ENCODE peak calls at places on chromosomes 2 and 18, in four cellular contexts. One of them, this sample, is unnamed.

GRCh38 chr2:212949786-212950185 is 201.6 kb downstream of the IKZF2 start:
- DNase-seq in NCI-H460: no peak
- DNase-seq in NCI-H1092: no peak
- DNase-seq in AG08396: no peak
- DNase-seq in this sample: no peak

GRCh38 chr18:30618567-30618966 is 424.0 kb downstream of the DSC3 start:
- DNase-seq in NCI-H460: no peak
- DNase-seq in NCI-H1092: no peak
- DNase-seq in AG08396: no peak
- DNase-seq in this sample: no peak

GRCh38 chr18:9743200-9744016 is 35.3 kb downstream of the RAB31 start:
- DNase-seq in AG08396: peak; percentile 86
- DNase-seq in NCI-H460: peak; percentile 96
- DNase-seq in NCI-H1092: no peak
- DNase-seq in this sample: peak; percentile 80

GRCh38 chr2:120905298-120905697 is 169.6 kb downstream of the GLI2 start:
- DNase-seq in NCI-H460: no peak
- DNase-seq in NCI-H1092: no peak
- DNase-seq in AG08396: no peak
- DNase-seq in this sample: no peak

GRCh38 chr2:46118656-46119338 is 178.4 kb upstream of the EPAS1 start:
- DNase-seq in NCI-H1092: no peak
- DNase-seq in AG08396: no peak
- DNase-seq in NCI-H460: no peak
- DNase-seq in this sample: no peak

GRCh38 chr2:62661263-62661635 is 44.3 kb upstream of the EHBP1 start:
- DNase-seq in AG08396: no peak
- DNase-seq in NCI-H1092: no peak
- DNase-seq in NCI-H460: no peak
- DNase-seq in this sample: peak; percentile 15

GRCh38 chr18:75127143-75128021 is 81.6 kb downstream of the PTGR3 start:
- DNase-seq in NCI-H1092: no peak
- DNase-seq in AG08396: no peak
- DNase-seq in NCI-H460: no peak
- DNase-seq in this sample: no peak

GRCh38 chr2:48250943-48251342 is 279.0 kb upstream of the STON1 start:
- DNase-seq in NCI-H1092: no peak
- DNase-seq in AG08396: no peak
- DNase-seq in NCI-H460: no peak
- DNase-seq in this sample: no peak

GRCh38 chr2:187294043-187294442 is 154.0 kb downstream of the CALCRL start:
- DNase-seq in NCI-H460: no peak
- DNase-seq in NCI-H1092: no peak
- DNase-seq in AG08396: no peak
- DNase-seq in this sample: no peak

GRCh38 chr18:50816767-50817166 is 3.0 kb downstream of the MRO start:
- DNase-seq in NCI-H1092: no peak
- DNase-seq in AG08396: no peak
- DNase-seq in NCI-H460: no peak
- DNase-seq in this sample: no peak

GRCh38 chr2:37764739-37765138 is 93.3 kb upstream of the CDC42EP3 start:
- DNase-seq in AG08396: no peak
- DNase-seq in NCI-H1092: no peak
- DNase-seq in NCI-H460: no peak
- DNase-seq in this sample: no peak

GRCh38 chr2:15378148-15378908 is 182.8 kb downstream of the NBAS start:
- DNase-seq in NCI-H460: no peak
- DNase-seq in NCI-H1092: no peak
- DNase-seq in AG08396: no peak
- DNase-seq in this sample: no peak

GRCh38 chr2:12432985-12433640 is 283.6 kb upstream of the TRIB2 start:
- DNase-seq in AG08396: no peak
- DNase-seq in NCI-H1092: no peak
- DNase-seq in NCI-H460: no peak
- DNase-seq in this sample: no peak

This sample was measured in H54.